ENCODE peak calls at places on chromosomes 16 and 17, in five cellular contexts. C is lower leg skin, A is NB4, F is left ventricle myocardium inferior, E is stomach. O is an unnamed sample.

GRCh38 chr17:82396601-82397435 is 21.3 kb upstream of the HEXD start:
- DNase-seq in C (no peak), A (peak; percentile 83), F (no peak), E (no peak), O (no peak)

GRCh38 chr17:27535975-27536374 is 79.7 kb downstream of the KSR1 start:
- DNase-seq in C (no peak), A (no peak), F (no peak), E (no peak), O (no peak)

GRCh38 chr16:4344659-4345438 is 6.3 kb downstream of the PAM16 start:
- DNase-seq in C (no peak), A (no peak), F (no peak), E (peak; percentile 59), O (no peak)

GRCh38 chr17:19544366-19544765 is 10.7 kb downstream of the SLC47A1 start:
- DNase-seq in C (no peak), A (no peak), F (no peak), E (no peak), O (no peak)

GRCh38 chr16:49856741-49857330 is 924 bp upstream of the ZNF423 start:
- DNase-seq in C (peak; percentile 95), A (peak; percentile 60), F (peak; percentile 81), E (peak; percentile 74), O (peak; percentile 10)

GRCh38 chr17:70484050-70484449 is 314.7 kb downstream of the KCNJ2 start:
- DNase-seq in C (no peak), A (no peak), F (no peak), E (no peak), O (no peak)

GRCh38 chr16:4142268-4142667 is 26.0 kb upstream of the ADCY9 start:
- DNase-seq in C (no peak), A (no peak), F (no peak), E (no peak), O (no peak)

GRCh38 chr16:84518804-84519341 is 14.4 kb upstream of the MEAK7 start:
- DNase-seq in C (no peak), A (no peak), F (no peak), E (no peak), O (no peak)

GRCh38 chr17:27893834-27894503 is 804 bp upstream of the LYRM9 start:
- DNase-seq in C (peak; percentile 59), A (peak; percentile 48), F (no peak), E (no peak), O (no peak)

GRCh38 chr17:70938311-70938710 is 769.0 kb downstream of the KCNJ2 start:
- DNase-seq in C (no peak), A (no peak), F (no peak), E (no peak), O (no peak)

GRCh38 chr17:69450131-69450530 is 35.6 kb downstream of the MAP2K6 start:
- DNase-seq in C (no peak), A (no peak), F (no peak), E (no peak), O (no peak)

GRCh38 chr17:12693640-12694039 is 27.9 kb downstream of the MYOCD start:
- DNase-seq in C (no peak), A (no peak), F (no peak), E (no peak), O (no peak)

GRCh38 chr17:50056961-50057330 is 1.0 kb downstream of the ITGA3 start:
- DNase-seq in C (no peak), A (no peak), F (no peak), E (peak; percentile 40), O (no peak)

GRCh38 chr17:42133461-42134041 is 10.9 kb downstream of the HSPB9 start:
- DNase-seq in C (no peak), A (no peak), F (no peak), E (no peak), O (no peak)

GRCh38 chr17:80742581-80743180 is 198.0 kb downstream of the RPTOR start:
- DNase-seq in C (no peak), A (no peak), F (no peak), E (no peak), O (no peak)

GRCh38 chr17:8223356-8224063 is 13.1 kb upstream of the AURKB start:
- DNase-seq in C (peak; percentile 94), A (peak; percentile 88), F (peak; percentile 73), E (peak; percentile 67), O (no peak)

GRCh38 chr17:50660042-50660886 is 25.6 kb downstream of the ABCC3 start:
- DNase-seq in C (no peak), A (peak; percentile 37), F (peak; percentile 46), E (peak; percentile 49), O (no peak)

GRCh38 chr17:63929860-63930766 is 2.0 kb downstream of the CD79B start:
- DNase-seq in C (no peak), A (no peak), F (no peak), E (no peak), O (no peak)

GRCh38 chr17:65515959-65516948 is 45.2 kb downstream of the AXIN2 start:
- DNase-seq in C (no peak), A (no peak), F (no peak), E (no peak), O (no peak)

GRCh38 chr16:17228048-17228707 is 242.6 kb downstream of the XYLT1 start:
- DNase-seq in C (no peak), A (peak; percentile 23), F (no peak), E (no peak), O (no peak)

GRCh38 chr17:57261084-57261461 is 4.8 kb downstream of the MSI2 start:
- DNase-seq in C (no peak), A (no peak), F (no peak), E (no peak), O (no peak)

GRCh38 chr17:1267471-1267947 is 2.7 kb upstream of the BHLHA9 start:
- DNase-seq in C (no peak), A (no peak), F (no peak), E (peak; percentile 35), O (no peak)

GRCh38 chr17:17711708-17712141 is 30.5 kb downstream of the RAI1 start:
- DNase-seq in C (no peak), A (no peak), F (no peak), E (peak; percentile 55), O (no peak)

GRCh38 chr17:17552351-17553216 is 38.9 kb downstream of the PEMT start:
- DNase-seq in C (no peak), A (no peak), F (peak; percentile 38), E (no peak), O (no peak)

GRCh38 chr17:63587770-63588169 is 12.9 kb upstream of the TACO1 start:
- DNase-seq in C (no peak), A (no peak), F (no peak), E (no peak), O (no peak)

GRCh38 chr16:83912152-83912948 is 13.4 kb downstream of the MLYCD start:
- DNase-seq in C (no peak), A (no peak), F (peak; percentile 54), E (no peak), O (no peak)

GRCh38 chr16:83285921-83286320 is 521.9 kb upstream of the HSBP1 start:
- DNase-seq in C (no peak), A (no peak), F (no peak), E (no peak), O (no peak)

GRCh38 chr17:40018211-40019121 is 3.2 kb downstream of the CSF3 start:
- DNase-seq in C (no peak), A (no peak), F (peak; percentile 50), E (no peak), O (no peak)

GRCh38 chr17:56121661-56122060 is 31.6 kb upstream of the ANKFN1 start:
- DNase-seq in C (no peak), A (peak; percentile 23), F (no peak), E (no peak), O (no peak)

GRCh38 chr17:34011599-34011998 is 243.5 kb upstream of the CCL2 start:
- DNase-seq in C (no peak), A (no peak), F (no peak), E (no peak), O (no peak)

GRCh38 chr17:28700830-28701492 is 10.7 kb downstream of the PROCA1 start:
- DNase-seq in C (no peak), A (no peak), F (no peak), E (no peak), O (no peak)

DNA sequence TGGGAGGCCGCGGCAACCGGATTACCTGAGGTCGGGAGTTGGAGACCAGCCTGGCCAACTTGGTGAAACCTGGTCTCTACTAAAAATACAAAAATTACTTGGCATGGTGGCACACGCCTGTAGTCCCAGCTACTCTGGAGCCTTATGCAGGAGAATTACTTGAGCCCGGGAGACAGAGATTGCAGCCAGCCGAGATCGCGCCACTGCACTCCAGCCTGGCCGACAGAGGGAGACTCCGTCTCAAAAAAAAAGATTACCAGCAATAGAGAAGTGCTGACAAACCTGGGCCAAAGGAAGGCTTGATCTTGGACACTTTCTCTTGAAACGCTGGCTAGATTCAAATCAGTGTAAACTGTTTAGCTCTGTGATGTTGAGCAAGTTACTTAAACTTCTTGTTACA is 4.3 kb downstream of the MT1H start:
- DNase-seq in C (no peak), A (no peak), F (no peak), E (peak; percentile 56), O (no peak)
- TF ChIP-seq CTCF in C (no peak), A (peak; percentile 16), F (peak; percentile 77), E (peak; percentile 66), O (peak; percentile 66)

DNA sequence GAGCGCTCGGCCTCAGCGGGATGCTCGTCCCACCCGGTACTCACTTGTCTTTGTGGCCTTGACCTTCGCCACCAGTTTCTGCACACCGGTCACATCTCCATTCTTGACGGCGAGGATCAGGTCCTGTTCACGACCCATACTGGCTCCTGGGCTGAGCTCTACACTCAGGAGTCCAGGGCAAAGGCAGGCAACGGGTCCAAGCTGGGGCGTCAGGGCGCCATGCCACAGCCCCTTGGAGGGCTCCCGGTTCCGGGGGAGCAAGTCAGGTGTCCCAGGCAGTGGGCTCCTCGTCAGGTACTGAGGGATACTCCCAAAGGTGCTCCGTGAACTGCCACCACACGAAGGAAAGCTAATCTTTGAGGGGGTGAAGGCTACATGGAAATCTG is 1.7 kb downstream of the CASKIN2 start:
- DNase-seq in C (no peak), A (no peak), F (no peak), E (no peak), O (no peak)
- H3K4me3 ChIP-seq in C (no peak overlapping the region), A (no peak overlapping the region), F (peak overlapping the region; percentile 95), E (peak overlapping the region; percentile 90), O (no peak overlapping the region)

GRCh38 chr17:31537558-31537957 is 146.1 kb downstream of the RAB11FIP4 start:
- DNase-seq in C (no peak), A (no peak), F (no peak), E (peak; percentile 80), O (no peak)

GRCh38 chr17:31540602-31541307 is 149.3 kb downstream of the RAB11FIP4 start:
- DNase-seq in C (no peak), A (no peak), F (no peak), E (no peak), O (no peak)

GRCh38 chr17:31544186-31544585 is 152.7 kb downstream of the RAB11FIP4 start:
- DNase-seq in C (no peak), A (no peak), F (no peak), E (no peak), O (no peak)

GRCh38 chr17:31538080-31538762 is 146.7 kb downstream of the RAB11FIP4 start:
- DNase-seq in C (no peak), A (no peak), F (no peak), E (no peak), O (no peak)

DNA sequence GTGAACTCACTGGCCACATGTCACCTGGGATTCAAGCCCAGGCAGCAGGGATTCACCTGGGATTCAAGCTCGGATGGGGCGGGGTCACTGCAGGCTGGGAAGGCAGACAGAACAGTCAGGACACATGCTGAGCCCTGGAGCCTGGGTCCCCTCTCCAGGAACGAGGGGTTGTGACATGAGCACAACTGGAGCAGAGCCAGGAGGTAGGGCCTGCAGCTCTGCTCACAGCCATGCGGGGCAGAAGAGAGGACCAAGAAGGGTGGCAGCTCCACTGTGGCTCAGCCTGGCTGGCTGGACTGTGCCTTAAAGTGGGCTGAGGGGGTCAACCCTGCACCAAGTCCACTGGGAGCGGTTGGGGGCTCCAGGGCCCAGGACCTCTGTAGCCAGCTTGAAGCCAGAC is 150.1 kb downstream of the RAB11FIP4 start:
- DNase-seq in C (no peak), A (peak; percentile 52), F (no peak), E (no peak), O (no peak)
- TF ChIP-seq CTCF in C (no peak), A (no peak), F (no peak), E (peak; percentile 5), O (no peak)

GRCh38 chr17:66934040-66934439 is 30.5 kb upstream of the CACNG4 start:
- DNase-seq in C (no peak), A (no peak), F (no peak), E (no peak), O (no peak)
- H3K4me3 ChIP-seq in C (no peak overlapping the region), A (no peak overlapping the region), F (no peak overlapping the region), E (no peak overlapping the region), O (no peak overlapping the region)